ENCODE peak calls at places on chromosomes 13 and 19, in eight cellular contexts. One of them, this sample, is unnamed.
A peak's percentile ranks its signal among the peaks of the same experiment; 100 is the strongest.

GRCh38 chr13:101512650-101513049 is 60.2 kb downstream of the ITGBL1 start:
- DNase-seq in body of pancreas: no peak
- DNase-seq in H1: no peak
- DNase-seq in HepG2: no peak
- DNase-seq in heart left ventricle: no peak
- DNase-seq in tibial nerve: no peak
- DNase-seq in transverse colon: no peak
- DNase-seq in thyroid gland: no peak
- DNase-seq in this sample: no peak

GRCh38 chr19:42553292-42554045 is 25.2 kb upstream of the CEACAM1 start:
- DNase-seq in thyroid gland: no peak
- DNase-seq in transverse colon: no peak
- DNase-seq in body of pancreas: no peak
- DNase-seq in heart left ventricle: peak; percentile 39
- DNase-seq in tibial nerve: no peak
- DNase-seq in H1: no peak
- DNase-seq in HepG2: peak; percentile 40
- DNase-seq in this sample: no peak

GRCh38 chr13:112655898-112656297 is 33.9 kb upstream of the ATP11A start:
- DNase-seq in thyroid gland: no peak
- DNase-seq in tibial nerve: no peak
- DNase-seq in heart left ventricle: no peak
- DNase-seq in transverse colon: no peak
- DNase-seq in HepG2: no peak
- DNase-seq in H1: no peak
- DNase-seq in body of pancreas: no peak
- DNase-seq in this sample: peak; percentile 63

GRCh38 chr13:62643007-62643483 is 1227.4 kb upstream of the PCDH20 start:
- DNase-seq in HepG2: peak; percentile 5
- DNase-seq in body of pancreas: no peak
- DNase-seq in tibial nerve: no peak
- DNase-seq in thyroid gland: no peak
- DNase-seq in heart left ventricle: no peak
- DNase-seq in transverse colon: no peak
- DNase-seq in H1: no peak
- DNase-seq in this sample: no peak

GRCh38 chr13:25380741-25381324 is 9.1 kb downstream of the ATP8A2 start:
- DNase-seq in tibial nerve: no peak
- DNase-seq in heart left ventricle: no peak
- DNase-seq in transverse colon: no peak
- DNase-seq in body of pancreas: no peak
- DNase-seq in thyroid gland: no peak
- DNase-seq in HepG2: no peak
- DNase-seq in H1: no peak
- DNase-seq in this sample: no peak

GRCh38 chr19:46513461-46514236 is 18.0 kb upstream of the PNMA8B start:
- DNase-seq in tibial nerve: peak; percentile 42
- DNase-seq in body of pancreas: peak; percentile 85
- DNase-seq in transverse colon: peak; percentile 83
- DNase-seq in HepG2: peak; percentile 44
- DNase-seq in thyroid gland: peak; percentile 80
- DNase-seq in H1: peak; percentile 99
- DNase-seq in heart left ventricle: peak; percentile 79
- DNase-seq in this sample: peak; percentile 97

GRCh38 chr13:87666826-87667225 is 4.3 kb upstream of the SLITRK5 start:
- DNase-seq in HepG2: no peak
- DNase-seq in thyroid gland: no peak
- DNase-seq in body of pancreas: no peak
- DNase-seq in H1: no peak
- DNase-seq in heart left ventricle: no peak
- DNase-seq in transverse colon: no peak
- DNase-seq in tibial nerve: no peak
- DNase-seq in this sample: no peak

GRCh38 chr19:6279931-6280591 is at the start of gene MLLT1:
- DNase-seq in heart left ventricle: peak; percentile 98
- DNase-seq in transverse colon: peak; percentile 97
- DNase-seq in H1: peak; percentile 96
- DNase-seq in thyroid gland: peak; percentile 96
- DNase-seq in body of pancreas: peak; percentile 97
- DNase-seq in HepG2: peak; percentile 89
- DNase-seq in tibial nerve: peak; percentile 93
- DNase-seq in this sample: peak; percentile 99

GRCh38 chr19:42375415-42376176 is 14.5 kb downstream of the CNFN start:
- DNase-seq in tibial nerve: no peak
- DNase-seq in HepG2: no peak
- DNase-seq in transverse colon: no peak
- DNase-seq in H1: no peak
- DNase-seq in thyroid gland: no peak
- DNase-seq in body of pancreas: no peak
- DNase-seq in heart left ventricle: no peak
- DNase-seq in this sample: no peak

GRCh38 chr13:65855276-65855675 is 1374.9 kb downstream of the PCDH9 start:
- DNase-seq in HepG2: no peak
- DNase-seq in thyroid gland: no peak
- DNase-seq in H1: no peak
- DNase-seq in body of pancreas: no peak
- DNase-seq in transverse colon: no peak
- DNase-seq in heart left ventricle: no peak
- DNase-seq in tibial nerve: no peak
- DNase-seq in this sample: no peak

GRCh38 chr19:30690935-30691505 is 318.8 kb downstream of the ZNF536 start:
- DNase-seq in thyroid gland: no peak
- DNase-seq in transverse colon: no peak
- DNase-seq in H1: no peak
- DNase-seq in HepG2: no peak
- DNase-seq in body of pancreas: no peak
- DNase-seq in heart left ventricle: no peak
- DNase-seq in tibial nerve: no peak
- DNase-seq in this sample: peak; percentile 64

GRCh38 chr19:3556978-3557460 is 367 bp downstream of the MFSD12 start:
- DNase-seq in tibial nerve: no peak
- DNase-seq in heart left ventricle: no peak
- DNase-seq in transverse colon: peak; percentile 51
- DNase-seq in HepG2: no peak
- DNase-seq in body of pancreas: peak; percentile 59
- DNase-seq in H1: no peak
- DNase-seq in thyroid gland: peak; percentile 43
- DNase-seq in this sample: no peak

GRCh38 chr13:100630564-100630963 is 42.0 kb upstream of the GGACT start:
- DNase-seq in HepG2: peak; percentile 33
- DNase-seq in tibial nerve: no peak
- DNase-seq in H1: no peak
- DNase-seq in heart left ventricle: no peak
- DNase-seq in thyroid gland: no peak
- DNase-seq in body of pancreas: no peak
- DNase-seq in transverse colon: no peak
- DNase-seq in this sample: no peak

GRCh38 chr13:113668491-113668971 is 1.5 kb downstream of the GRK1 start:
- DNase-seq in heart left ventricle: no peak
- DNase-seq in H1: no peak
- DNase-seq in HepG2: no peak
- DNase-seq in transverse colon: peak; percentile 3
- DNase-seq in tibial nerve: peak; percentile 8
- DNase-seq in thyroid gland: no peak
- DNase-seq in body of pancreas: peak; percentile 3
- DNase-seq in this sample: peak; percentile 80

GRCh38 chr13:44679602-44680001 is 103.5 kb upstream of the TSC22D1 start:
- DNase-seq in body of pancreas: no peak
- DNase-seq in H1: no peak
- DNase-seq in tibial nerve: no peak
- DNase-seq in thyroid gland: no peak
- DNase-seq in heart left ventricle: no peak
- DNase-seq in transverse colon: no peak
- DNase-seq in HepG2: no peak
- DNase-seq in this sample: no peak

GRCh38 chr19:10500247-10500592 is 2.9 kb downstream of the KEAP1 start:
- DNase-seq in H1: no peak
- DNase-seq in heart left ventricle: no peak
- DNase-seq in body of pancreas: no peak
- DNase-seq in HepG2: no peak
- DNase-seq in tibial nerve: no peak
- DNase-seq in thyroid gland: no peak
- DNase-seq in transverse colon: no peak
- DNase-seq in this sample: no peak

GRCh38 chr19:10499550-10500246 is 3.5 kb downstream of the KEAP1 start:
- DNase-seq in body of pancreas: no peak
- DNase-seq in transverse colon: no peak
- DNase-seq in H1: peak; percentile 58
- DNase-seq in thyroid gland: no peak
- DNase-seq in tibial nerve: no peak
- DNase-seq in heart left ventricle: no peak
- DNase-seq in HepG2: no peak
- DNase-seq in this sample: no peak

GRCh38 chr19:10501971-10502523 is 1.1 kb downstream of the KEAP1 start:
- DNase-seq in transverse colon: peak; percentile 89
- DNase-seq in tibial nerve: peak; percentile 55
- DNase-seq in H1: peak; percentile 71
- DNase-seq in HepG2: peak; percentile 33
- DNase-seq in body of pancreas: peak; percentile 100
- DNase-seq in thyroid gland: peak; percentile 94
- DNase-seq in heart left ventricle: peak; percentile 76
- DNase-seq in this sample: peak; percentile 92

GRCh38 chr19:10503002-10503789 is at the start of gene KEAP1:
- DNase-seq in H1: peak; percentile 82
- DNase-seq in body of pancreas: peak; percentile 56
- DNase-seq in thyroid gland: peak; percentile 38
- DNase-seq in HepG2: peak; percentile 18
- DNase-seq in tibial nerve: no peak
- DNase-seq in heart left ventricle: peak; percentile 43
- DNase-seq in transverse colon: peak; percentile 67
- DNase-seq in this sample: peak; percentile 90

DNA sequence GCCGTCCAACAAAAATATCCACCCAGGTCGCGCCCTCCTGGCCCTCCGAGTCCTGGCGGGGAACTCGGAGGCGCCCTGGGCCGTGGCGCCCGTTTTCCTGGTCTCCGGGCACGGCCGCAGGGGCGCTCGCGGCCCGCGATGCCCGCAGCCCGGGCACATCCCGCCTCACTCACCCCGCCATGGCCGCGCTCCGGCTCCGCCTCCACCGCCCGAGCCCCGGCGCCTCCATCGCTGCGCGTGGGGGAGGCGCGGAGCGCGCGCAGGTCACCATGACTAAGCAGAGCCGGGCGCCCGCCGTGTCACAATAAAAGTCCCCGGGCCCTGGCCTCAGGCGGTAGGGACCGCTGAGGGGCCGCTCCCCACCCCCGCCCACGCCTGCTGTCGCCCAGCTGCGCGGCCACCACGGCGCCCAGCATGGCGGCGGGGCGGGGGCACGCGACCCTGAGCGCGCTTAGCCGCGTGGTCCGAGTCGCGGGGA is 593 bp downstream of the KEAP1 start:
- DNase-seq in body of pancreas: peak; percentile 96
- DNase-seq in transverse colon: peak; percentile 95
- DNase-seq in thyroid gland: peak; percentile 97
- DNase-seq in tibial nerve: peak; percentile 90
- DNase-seq in heart left ventricle: peak; percentile 95
- DNase-seq in HepG2: peak; percentile 83
- DNase-seq in H1: peak; percentile 92
- DNase-seq in this sample: peak; percentile 90
- TF ChIP-seq CTCF in body of pancreas: no peak
- TF ChIP-seq CTCF in transverse colon: no peak
- TF ChIP-seq CTCF in thyroid gland: no peak
- TF ChIP-seq CTCF in tibial nerve: no peak
- TF ChIP-seq CTCF in heart left ventricle: no peak
- TF ChIP-seq CTCF in HepG2: peak; percentile 8
- TF ChIP-seq CTCF in H1: no peak
- TF ChIP-seq CTCF in this sample: no peak

GRCh38 chr19:1865172-1866010 is 2.0 kb upstream of the KLF16 start:
- DNase-seq in tibial nerve: no peak
- DNase-seq in thyroid gland: no peak
- DNase-seq in H1: no peak
- DNase-seq in body of pancreas: no peak
- DNase-seq in HepG2: no peak
- DNase-seq in heart left ventricle: no peak
- DNase-seq in transverse colon: no peak
- DNase-seq in this sample: peak; percentile 90
- H3K4me3 ChIP-seq in tibial nerve: no peak overlapping the region
- H3K4me3 ChIP-seq in thyroid gland: no peak overlapping the region
- H3K4me3 ChIP-seq in H1: peak overlapping the region; percentile 6
- H3K4me3 ChIP-seq in body of pancreas: no peak overlapping the region
- H3K4me3 ChIP-seq in HepG2: peak overlapping the region; percentile 73
- H3K4me3 ChIP-seq in heart left ventricle: peak overlapping the region; percentile 82
- H3K4me3 ChIP-seq in transverse colon: no peak overlapping the region
- H3K4me3 ChIP-seq in this sample: no peak overlapping the region

DNA sequence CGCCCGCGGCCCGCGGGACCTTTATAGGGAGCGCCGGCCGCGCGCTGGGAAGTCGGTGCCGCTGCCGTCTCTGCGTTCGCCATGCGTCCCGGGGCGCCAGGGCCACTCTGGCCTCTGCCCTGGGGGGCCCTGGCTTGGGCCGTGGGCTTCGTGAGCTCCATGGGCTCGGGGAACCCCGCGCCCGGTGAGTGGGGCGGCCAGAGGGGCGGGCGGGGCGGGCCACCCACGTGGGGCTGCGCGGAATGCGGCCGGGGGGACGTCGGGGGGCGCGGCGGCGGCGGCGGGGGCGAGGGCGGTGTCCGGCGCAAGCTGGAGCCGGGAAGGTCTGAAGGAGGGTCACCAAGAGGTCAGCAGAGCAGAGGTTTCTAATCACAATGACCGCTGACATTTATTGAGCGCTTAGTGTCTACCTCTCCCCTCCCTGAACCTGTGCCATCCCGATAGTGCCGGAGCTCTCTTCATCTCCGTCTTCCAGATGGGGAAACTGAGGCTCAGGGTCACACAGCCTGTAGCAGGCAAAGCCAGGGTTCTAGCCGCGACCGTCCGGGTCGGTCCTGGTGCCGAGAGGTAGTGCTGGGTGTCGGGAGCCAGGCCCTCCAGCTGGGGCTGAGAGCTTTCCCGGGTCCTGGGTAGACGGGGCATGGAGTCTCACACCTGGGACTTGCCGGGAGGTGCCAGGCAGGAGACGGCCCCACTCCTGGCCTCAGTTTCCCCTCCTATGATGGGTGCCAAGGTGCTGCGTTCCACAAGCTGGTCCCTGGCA is at the start of gene FSTL3:
- DNase-seq in body of pancreas: no peak
- DNase-seq in HepG2: no peak
- DNase-seq in thyroid gland: no peak
- DNase-seq in tibial nerve: peak; percentile 44
- DNase-seq in transverse colon: no peak
- DNase-seq in heart left ventricle: no peak
- DNase-seq in H1: no peak
- DNase-seq in this sample: no peak
- TF ChIP-seq POLR2A in body of pancreas: peak; percentile 16
- TF ChIP-seq POLR2A in HepG2: peak; percentile 55
- TF ChIP-seq POLR2A in thyroid gland: no peak
- TF ChIP-seq POLR2A in tibial nerve: peak; percentile 47
- TF ChIP-seq POLR2A in transverse colon: no peak
- TF ChIP-seq POLR2A in heart left ventricle: no peak
- TF ChIP-seq POLR2A in H1: no peak
- TF ChIP-seq POLR2A in this sample: no peak

DNA sequence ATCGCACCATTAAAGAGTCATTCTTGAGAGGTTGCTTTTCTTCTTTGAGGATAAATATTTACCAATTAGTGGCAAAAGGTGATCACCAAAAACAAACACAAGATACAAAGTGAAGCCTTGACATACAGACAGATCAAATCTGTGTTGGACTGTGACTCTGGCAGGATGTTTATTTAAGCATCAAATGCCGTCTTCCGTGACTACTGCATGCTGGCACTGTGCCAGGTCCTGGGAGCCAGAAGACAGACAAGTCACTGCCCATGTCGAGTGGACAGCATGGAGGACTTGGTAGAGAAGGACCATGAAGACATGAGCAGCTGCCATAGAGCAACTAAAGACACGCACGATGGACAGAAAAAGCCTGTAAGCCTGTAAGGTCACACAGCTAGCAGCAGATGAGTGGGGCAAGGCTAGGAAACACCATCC is 92.8 kb upstream of the FARP1 start:
- DNase-seq in H1: no peak
- DNase-seq in HepG2: peak; percentile 78
- DNase-seq in body of pancreas: no peak
- DNase-seq in thyroid gland: peak; percentile 88
- DNase-seq in transverse colon: no peak
- DNase-seq in tibial nerve: no peak
- DNase-seq in heart left ventricle: no peak
- DNase-seq in this sample: no peak
- TF ChIP-seq CTCF in H1: no peak
- TF ChIP-seq CTCF in HepG2: no peak
- TF ChIP-seq CTCF in body of pancreas: no peak
- TF ChIP-seq CTCF in thyroid gland: no peak
- TF ChIP-seq CTCF in transverse colon: no peak
- TF ChIP-seq CTCF in tibial nerve: no peak
- TF ChIP-seq CTCF in heart left ventricle: no peak
- TF ChIP-seq CTCF in this sample: peak; percentile 69